ENCODE peak calls at places on chromosomes 11 and 22, in four cellular contexts. R is activated effector memory CD4-positive, alpha-beta T cell treated with anti-CD3 and anti-CD28 coated beads, Interleukin-2, amount 50 U/mL, for 16 hours; B is endothelial cell; P is COR-L47. O is an unnamed sample.

GRCh38 chr11:120303004-120303637 is 22.0 kb upstream of the TLCD5 start:
- DNase-seq in B (peak; percentile 78), R (peak; percentile 76), P (peak; percentile 62), O (no peak)

GRCh38 chr11:112128483-112129121 is 35.3 kb downstream of the IL18 start:
- DNase-seq in P (peak; percentile 89), R (no peak), B (no peak), O (peak; percentile 75)

GRCh38 chr11:61694971-61695706 is 14.9 kb downstream of the DAGLA start:
- DNase-seq in P (no peak), R (no peak), B (no peak), O (peak; percentile 75)

GRCh38 chr11:12180257-12181205 is 70.1 kb downstream of the MICAL2 start:
- DNase-seq in B (no peak), R (no peak), P (no peak), O (no peak)

GRCh38 chr11:121318848-121319834 is 26.6 kb downstream of the SC5D start:
- DNase-seq in R (no peak), P (peak; percentile 37), B (peak; percentile 46), O (peak; percentile 31)

GRCh38 chr11:95698939-95699562 is 90.5 kb downstream of the FAM76B start:
- DNase-seq in B (no peak), P (no peak), R (no peak), O (no peak)

GRCh38 chr11:58006940-58007339 is 16.7 kb upstream of the OR9Q1 start:
- DNase-seq in P (no peak), R (no peak), B (no peak), O (peak; percentile 13)

GRCh38 chr22:21677606-21678443 is 12.0 kb downstream of the PPIL2 start:
- DNase-seq in P (peak; percentile 84), B (no peak), R (no peak), O (no peak)

GRCh38 chr11:19703211-19703610 is 9.4 kb upstream of the NAV2 start:
- DNase-seq in P (no peak), R (no peak), B (no peak), O (no peak)

GRCh38 chr11:15963266-15963665 is 393.1 kb downstream of the SOX6 start:
- DNase-seq in B (no peak), R (no peak), P (no peak), O (no peak)

GRCh38 chr22:19103881-19104821 is 18.1 kb downstream of the DGCR2 start:
- DNase-seq in P (no peak), B (no peak), R (peak; percentile 59), O (no peak)

GRCh38 chr11:72773291-72773690 is 20.6 kb downstream of the STARD10 start:
- DNase-seq in R (no peak), B (no peak), P (no peak), O (no peak)

GRCh38 chr11:67395555-67396257 is 3.9 kb downstream of the RAD9A start:
- DNase-seq in P (no peak), B (no peak), R (no peak), O (no peak)

GRCh38 chr11:128458316-128458715 is 129.0 kb downstream of the ETS1 start:
- DNase-seq in P (no peak), B (no peak), R (no peak), O (no peak)

GRCh38 chr11:112280268-112281126 is 19.8 kb upstream of the PLET1 start:
- DNase-seq in R (peak; percentile 83), P (peak; percentile 82), B (peak; percentile 64), O (peak; percentile 83)

GRCh38 chr22:41401781-41402648 is 20.3 kb downstream of the TEF start:
- DNase-seq in R (no peak), B (no peak), P (peak; percentile 75), O (no peak)

GRCh38 chr11:131943296-131943695 is 572.9 kb downstream of the NTM start:
- DNase-seq in B (no peak), R (no peak), P (peak; percentile 80), O (no peak)

GRCh38 chr11:130420478-130421198 is 7.8 kb downstream of the ADAMTS8 start:
- DNase-seq in P (no peak), B (no peak), R (no peak), O (no peak)

GRCh38 chr11:2584812-2585565 is 114.8 kb downstream of the KCNQ1OT1 start:
- DNase-seq in R (peak; percentile 61), P (no peak), B (peak; percentile 2), O (no peak)

GRCh38 chr22:38429460-38430128 is 25.4 kb downstream of the KCNJ4 start:
- DNase-seq in R (no peak), B (no peak), P (peak; percentile 46), O (no peak)

GRCh38 chr11:70398834-70399680 is 728 bp downstream of the CTTN start:
- DNase-seq in R (no peak), B (no peak), P (no peak), O (no peak)

GRCh38 chr11:18696638-18697225 is 1.8 kb upstream of the TMEM86A start:
- DNase-seq in B (no peak), R (no peak), P (no peak), O (no peak)